ENCODE peak calls at places on chromosome 21, in eight cellular contexts. T is IMR-90, J is brain microvascular endothelial cell, B is prostate gland, P is AG04450, V is MM.1S, F is tibial artery, S is ovary. O is an unnamed sample.

GRCh38 chr21:45615145-45615711 is 28.3 kb upstream of the PCBP3 start:
- DNase-seq in F (peak; percentile 49), J (peak; percentile 63), P (no peak), V (no peak), T (peak; percentile 31), S (no peak), B (no peak), O (no peak)

GRCh38 chr21:32329331-32329730 is 30.7 kb downstream of the MRAP start:
- DNase-seq in B (no peak), F (peak; percentile 67), T (peak; percentile 53), P (no peak), V (no peak), S (no peak), J (no peak), O (no peak)

GRCh38 chr21:16241500-16241963 is 511.8 kb downstream of the USP25 start:
- DNase-seq in F (no peak), P (no peak), B (no peak), V (no peak), J (no peak), S (no peak), T (no peak), O (no peak)

GRCh38 chr21:16842716-16843115 is 670.1 kb upstream of the CXADR start:
- DNase-seq in F (no peak), B (no peak), S (no peak), J (no peak), T (peak; percentile 4), P (no peak), V (no peak), O (no peak)

GRCh38 chr21:19640964-19641363 is 1237.4 kb upstream of the TMPRSS15 start:
- DNase-seq in J (no peak), T (no peak), S (no peak), F (no peak), P (no peak), B (no peak), V (no peak), O (no peak)

GRCh38 chr21:46116846-46117585 is 19.1 kb downstream of the COL6A2 start:
- DNase-seq in B (no peak), S (peak; percentile 22), P (no peak), J (no peak), T (no peak), V (no peak), F (peak; percentile 64), O (peak; percentile 35)

GRCh38 chr21:33206771-33207290 is 22.9 kb upstream of the IFNAR2 start:
- DNase-seq in F (no peak), V (no peak), J (no peak), T (no peak), B (no peak), P (no peak), S (no peak), O (no peak)

GRCh38 chr21:46122241-46122671 is 24.3 kb downstream of the COL6A2 start:
- DNase-seq in P (no peak), S (peak; percentile 14), T (peak; percentile 78), B (no peak), J (peak; percentile 84), F (peak; percentile 66), V (no peak), O (peak; percentile 43)

GRCh38 chr21:15061284-15061683 is 3.5 kb downstream of the NRIP1 start:
- DNase-seq in P (no peak), S (no peak), J (no peak), F (no peak), B (no peak), V (no peak), T (no peak), O (no peak)

GRCh38 chr21:15688016-15688415 is 41.8 kb upstream of the USP25 start:
- DNase-seq in J (peak; percentile 35), T (no peak), S (no peak), P (no peak), F (no peak), V (no peak), B (no peak), O (no peak)

GRCh38 chr21:46092026-46092764 is 5.7 kb upstream of the COL6A2 start:
- DNase-seq in T (peak; percentile 99), F (peak; percentile 96), V (no peak), B (no peak), P (peak; percentile 96), S (peak; percentile 73), J (peak; percentile 93), O (no peak)

GRCh38 chr21:45418301-45419071 is 13.5 kb downstream of the COL18A1 start:
- DNase-seq in T (no peak), B (no peak), J (no peak), S (peak; percentile 33), P (no peak), V (no peak), F (peak; percentile 79), O (no peak)

GRCh38 chr21:15506086-15506485 is 223.7 kb upstream of the USP25 start:
- DNase-seq in V (no peak), T (no peak), J (no peak), P (no peak), S (no peak), B (no peak), F (no peak), O (no peak)

GRCh38 chr21:16055012-16055411 is 325.2 kb downstream of the USP25 start:
- DNase-seq in F (no peak), B (no peak), V (no peak), J (no peak), P (no peak), S (no peak), T (no peak), O (no peak)

GRCh38 chr21:27346041-27346448 is 379.2 kb upstream of the ADAMTS5 start:
- DNase-seq in T (peak; percentile 68), S (no peak), V (no peak), B (no peak), P (no peak), F (no peak), J (peak; percentile 24), O (no peak)

GRCh38 chr21:28509031-28509430 is 483.6 kb downstream of the LTN1 start:
- DNase-seq in S (no peak), T (no peak), F (no peak), P (no peak), V (no peak), B (no peak), J (no peak), O (no peak)

GRCh38 chr21:29025328-29025713 is 853 bp downstream of the USP16 start:
- DNase-seq in J (peak; percentile 11), P (no peak), V (no peak), S (no peak), B (no peak), F (no peak), T (peak; percentile 22), O (peak; percentile 17)

GRCh38 chr21:31586118-31586517 is 73.4 kb upstream of the SOD1 start:
- DNase-seq in T (no peak), B (no peak), V (no peak), F (no peak), P (no peak), J (no peak), S (no peak), O (no peak)

GRCh38 chr21:31713973-31714740 is 17.8 kb downstream of the SCAF4 start:
- DNase-seq in B (no peak), F (no peak), J (peak; percentile 40), S (no peak), T (peak; percentile 45), V (no peak), P (no peak), O (no peak)

GRCh38 chr21:14452031-14452778 is 69.3 kb upstream of the HSPA13 start:
- DNase-seq in V (no peak), B (no peak), J (no peak), S (no peak), F (no peak), T (no peak), P (no peak), O (no peak)

GRCh38 chr21:15695241-15695640 is 34.5 kb upstream of the USP25 start:
- DNase-seq in V (no peak), S (no peak), B (no peak), J (no peak), T (peak; percentile 19), F (no peak), P (no peak), O (no peak)

GRCh38 chr21:46182548-46183336 is 1.5 kb downstream of the SPATC1L start:
- DNase-seq in T (no peak), V (no peak), P (no peak), J (no peak), S (peak; percentile 74), B (no peak), F (no peak), O (no peak)

GRCh38 chr21:33069994-33070811 is at the start of gene OLIG1:
- DNase-seq in V (no peak), P (no peak), J (no peak), F (no peak), T (peak; percentile 10), S (no peak), B (peak; percentile 31), O (peak; percentile 31)

GRCh38 chr21:42311816-42312625 is 3.2 kb downstream of the TFF3 start:
- DNase-seq in S (no peak), T (no peak), J (no peak), F (no peak), P (no peak), V (no peak), B (no peak), O (no peak)
- H3K27ac ChIP-seq in S (no peak overlapping the region), T (no peak overlapping the region), J (no peak overlapping the region), F (no peak overlapping the region), P (no peak overlapping the region), V (no peak overlapping the region), B (no peak overlapping the region), O (no peak overlapping the region)

GRCh38 chr21:39208624-39209333 is 25.5 kb upstream of the PSMG1 start:
- DNase-seq in P (no peak), B (no peak), T (peak; percentile 21), S (no peak), F (no peak), V (no peak), J (no peak), O (no peak)

GRCh38 chr21:39209334-39209688 is 26.1 kb upstream of the PSMG1 start:
- DNase-seq in P (no peak), T (no peak), F (no peak), V (no peak), B (no peak), S (no peak), J (no peak), O (no peak)

GRCh38 chr21:39204134-39204533 is 20.9 kb upstream of the PSMG1 start:
- DNase-seq in T (no peak), S (no peak), J (no peak), V (no peak), F (no peak), B (no peak), P (no peak), O (no peak)
- TF ChIP-seq CTCF in T (peak; percentile 9), S (no peak), J (peak; percentile 7), V (peak; percentile 14), F (peak; percentile 14), B (no peak), P (peak; percentile 46), O (no peak)

GRCh38 chr21:35390013-35390776 is 341.1 kb upstream of the RUNX1 start:
- DNase-seq in F (no peak), T (peak; percentile 79), S (no peak), B (peak; percentile 49), J (peak; percentile 33), V (no peak), P (no peak), O (peak; percentile 70)
- H3K27ac ChIP-seq in F (no peak overlapping the region), T (no peak overlapping the region), S (no peak overlapping the region), B (no peak overlapping the region), J (no peak overlapping the region), V (no peak overlapping the region), P (no peak overlapping the region), O (no peak overlapping the region)

DNA sequence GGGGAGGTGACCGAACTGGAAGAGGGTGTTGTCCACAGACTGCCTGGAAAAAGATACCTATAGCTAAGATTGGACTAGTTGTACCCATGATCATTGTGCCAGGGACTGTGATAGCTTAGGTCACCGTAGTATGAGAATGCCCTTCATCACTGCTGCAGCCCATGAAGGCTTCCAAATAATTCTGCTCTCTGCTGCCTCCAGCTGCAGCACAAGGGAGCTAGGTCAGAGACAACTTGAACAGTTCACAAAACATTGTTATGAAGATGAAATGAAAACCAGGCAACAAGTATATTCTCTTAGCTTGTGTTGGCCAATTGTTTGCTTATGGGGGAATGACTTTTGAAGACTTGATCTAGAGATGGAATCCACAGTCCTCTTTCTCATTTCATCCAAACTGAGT is 246.7 kb downstream of the MRPL39 start:
- DNase-seq in S (no peak), F (no peak), J (no peak), V (no peak), P (no peak), B (no peak), T (no peak), O (no peak)
- TF ChIP-seq CTCF in S (no peak), F (no peak), J (peak; percentile 62), V (peak; percentile 13), P (peak; percentile 29), B (no peak), T (peak; percentile 27), O (no peak)